ENCODE peak calls at places on chromosomes 2 and 18, in four cellular contexts. V is K562, G is mesenchymal stem cell, F is DND-41. P is an unnamed sample. For H3K36me3, the result is how much of the 10 kb centered on the place peaks cover.

GRCh38 chr18:13220326-13220991 is 1.9 kb downstream of the LDLRAD4 start:
- DNase-seq in V (no peak), G (no peak), F (no peak), P (peak)

GRCh38 chr2:35410431-35411061 is 945.0 kb upstream of the CRIM1 start:
- DNase-seq in V (peak), G (peak), F (peak), P (peak)

GRCh38 chr18:12038082-12038660 is 55.5 kb upstream of the ANKRD62 start:
- DNase-seq in V (no peak), G (no peak), F (no peak), P (peak)

GRCh38 chr2:174878537-174879147 is 114.4 kb upstream of the CHRNA1 start:
- DNase-seq in V (no peak), G (no peak), F (no peak), P (peak)

GRCh38 chr2:119699016-119699606 is 20.1 kb downstream of the TMEM177 start:
- DNase-seq in V (no peak), G (peak), F (no peak), P (no peak)

GRCh38 chr2:118527571-118527970 is 319.9 kb downstream of the EN1 start:
- DNase-seq in V (no peak), G (no peak), F (no peak), P (no peak)

GRCh38 chr2:203097735-203098134 is 83.1 kb downstream of the NBEAL1 start:
- DNase-seq in V (peak), G (peak), F (no peak), P (no peak)

GRCh38 chr18:26307161-26307773 is 81.0 kb downstream of the TAF4B start:
- DNase-seq in V (peak), G (peak), F (peak), P (peak)

GRCh38 chr18:56890632-56891031 is 239.5 kb downstream of the WDR7 start:
- DNase-seq in V (no peak), G (peak), F (no peak), P (peak)

GRCh38 chr2:27407798-27408491 is 1.4 kb downstream of the PPM1G start:
- DNase-seq in V (peak), G (peak), F (peak), P (peak)

GRCh38 chr18:2805970-2806943 is 40.5 kb upstream of the EMILIN2 start:
- DNase-seq in V (no peak), G (peak), F (no peak), P (peak)

GRCh38 chr18:55988537-55988936 is 400.5 kb upstream of the TCF4 start:
- DNase-seq in V (no peak), G (peak), F (no peak), P (no peak)

GRCh38 chr18:77346446-77346845 is 96.8 kb downstream of the GALR1 start:
- DNase-seq in V (no peak), G (no peak), F (no peak), P (peak)

GRCh38 chr2:232365621-232366321 is 12.8 kb upstream of the ALPP start:
- DNase-seq in V (peak), G (peak), F (no peak), P (peak)

GRCh38 chr18:59220164-59220783 is 316 bp downstream of the GRP start:
- DNase-seq in V (no peak), G (no peak), F (no peak), P (no peak)

GRCh38 chr2:18762667-18763066 is 173.3 kb upstream of the NT5C1B start:
- DNase-seq in V (no peak), G (peak), F (no peak), P (peak)

GRCh38 chr18:76658627-76659026 is 163.6 kb upstream of the ZNF516 start:
- DNase-seq in V (peak), G (no peak), F (peak), P (no peak)

GRCh38 chr2:126513033-126513432 is 142.9 kb upstream of the GYPC start:
- DNase-seq in V (no peak), G (peak), F (no peak), P (no peak)

GRCh38 chr2:201952212-201952611 is 81.4 kb upstream of the FZD7 start:
- DNase-seq in V (no peak), G (no peak), F (no peak), P (no peak)

GRCh38 chr2:12168354-12169059 is 422.1 kb downstream of the LPIN1 start:
- DNase-seq in V (no peak), G (no peak), F (no peak), P (no peak)

GRCh38 chr2:24351627-24351938 is 8.8 kb downstream of the ITSN2 start:
- DNase-seq in V (no peak), G (no peak), F (no peak), P (no peak)

GRCh38 chr2:71615769-71616730 is 162.7 kb downstream of the DYSF start:
- DNase-seq in V (no peak), G (no peak), F (no peak), P (no peak)

GRCh38 chr2:161165266-161165665 is 5.0 kb downstream of the TANK start:
- DNase-seq in V (no peak), G (peak), F (no peak), P (peak)

GRCh38 chr2:96144481-96145027 is 686 bp downstream of the DUSP2 start:
- DNase-seq in V (no peak), G (no peak), F (peak), P (no peak)

GRCh38 chr2:70143314-70144150 is 47.3 kb downstream of the C2orf42 start:
- DNase-seq in V (peak), G (peak), F (peak), P (peak)

GRCh38 chr2:58227171-58227917 is 13.8 kb downstream of the FANCL start:
- DNase-seq in V (no peak), G (no peak), F (no peak), P (no peak)

GRCh38 chr2:12087671-12088380 is 341.4 kb downstream of the LPIN1 start:
- DNase-seq in V (no peak), G (peak), F (no peak), P (no peak)

GRCh38 chr2:105055613-105056012 is 17.7 kb downstream of the MRPS9 start:
- DNase-seq in V (no peak), G (peak), F (no peak), P (no peak)

GRCh38 chr2:191049728-191050639 is 36.0 kb upstream of the STAT1 start:
- DNase-seq in V (no peak), G (peak), F (no peak), P (peak)

GRCh38 chr2:55500025-55500424 is 19.5 kb upstream of the CFAP36 start:
- DNase-seq in V (no peak), G (peak), F (no peak), P (peak)

GRCh38 chr2:231926761-231927565 is 767 bp upstream of the NPPC start:
- DNase-seq in V (no peak), G (no peak), F (no peak), P (no peak)

GRCh38 chr2:220269421-220269820 is 642.0 kb downstream of the SLC4A3 start:
- DNase-seq in V (no peak), G (no peak), F (no peak), P (no peak)

GRCh38 chr2:234953116-234954031 is 1.6 kb downstream of the SH3BP4 start:
- DNase-seq in V (no peak), G (peak), F (no peak), P (no peak)

GRCh38 chr18:32156855-32157254 is 33.0 kb upstream of the MEP1B start:
- DNase-seq in V (no peak), G (no peak), F (no peak), P (no peak)

GRCh38 chr2:10981461-10981860 is 69.7 kb downstream of the KCNF1 start:
- DNase-seq in V (no peak), G (no peak), F (no peak), P (no peak)

GRCh38 chr2:147862859-147863516 is 18.2 kb downstream of the ACVR2A start:
- DNase-seq in V (no peak), G (no peak), F (no peak), P (peak)

GRCh38 chr18:69528439-69528838 is 127.8 kb downstream of the DOK6 start:
- DNase-seq in V (no peak), G (no peak), F (no peak), P (peak)

GRCh38 chr2:72289736-72290135 is 142.1 kb upstream of the CYP26B1 start:
- DNase-seq in V (no peak), G (no peak), F (no peak), P (no peak)

GRCh38 chr18:35334821-35335220 is 9.4 kb downstream of the ZNF24 start:
- DNase-seq in V (no peak), G (no peak), F (no peak), P (peak)
- H3K36me3 ChIP-seq in V (half or more), G (under half), F (half or more), P (half or more)

GRCh38 chr2:98004613-98005012 is 8.9 kb upstream of the TMEM131 start:
- DNase-seq in V (no peak), G (no peak), F (no peak), P (no peak)
- H2AFZ ChIP-seq in V (no peak), G (no peak), F (no peak), P (no peak)

DNA sequence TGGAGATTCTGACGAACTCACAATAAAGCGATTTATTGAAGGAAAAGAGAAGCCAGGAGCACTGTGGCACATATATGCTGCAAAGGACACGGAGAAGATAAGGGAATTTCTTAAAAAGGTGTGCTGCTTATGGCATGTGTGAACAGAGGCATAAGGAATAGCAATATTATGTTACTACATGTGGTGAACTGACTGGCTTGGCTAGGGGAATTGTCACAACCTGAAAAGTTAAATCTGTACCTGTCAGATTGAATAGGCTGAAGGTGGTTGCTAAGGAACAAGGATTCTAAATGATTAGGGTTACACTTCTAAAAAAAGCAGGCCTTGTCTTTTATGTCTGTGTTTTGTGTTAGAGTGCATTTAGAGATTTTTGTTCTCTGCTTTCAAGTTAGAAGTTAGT is 48.4 kb downstream of the KDM3A start:
- DNase-seq in V (no peak), G (no peak), F (no peak), P (no peak)
- H3K36me3 ChIP-seq in V (half or more), G (under half), F (half or more), P (half or more)

GRCh38 chr2:39989888-39990287 is 210.8 kb upstream of the THUMPD2 start:
- DNase-seq in V (no peak), G (no peak), F (no peak), P (no peak)
- H2AFZ ChIP-seq in V (no peak), G (no peak), F (no peak), P (no peak)

GRCh38 chr2:241094172-241094571 is 7.9 kb downstream of the MTERF4 start:
- DNase-seq in V (no peak), G (no peak), F (no peak), P (no peak)

GRCh38 chr2:241094924-241095420 is 7.1 kb downstream of the MTERF4 start:
- DNase-seq in V (no peak), G (no peak), F (no peak), P (no peak)

GRCh38 chr2:241092677-241093076 is 9.4 kb downstream of the MTERF4 start:
- DNase-seq in V (no peak), G (no peak), F (no peak), P (no peak)

GRCh38 chr2:241096979-241097378 is 5.1 kb downstream of the MTERF4 start:
- DNase-seq in V (no peak), G (no peak), F (no peak), P (no peak)

DNA sequence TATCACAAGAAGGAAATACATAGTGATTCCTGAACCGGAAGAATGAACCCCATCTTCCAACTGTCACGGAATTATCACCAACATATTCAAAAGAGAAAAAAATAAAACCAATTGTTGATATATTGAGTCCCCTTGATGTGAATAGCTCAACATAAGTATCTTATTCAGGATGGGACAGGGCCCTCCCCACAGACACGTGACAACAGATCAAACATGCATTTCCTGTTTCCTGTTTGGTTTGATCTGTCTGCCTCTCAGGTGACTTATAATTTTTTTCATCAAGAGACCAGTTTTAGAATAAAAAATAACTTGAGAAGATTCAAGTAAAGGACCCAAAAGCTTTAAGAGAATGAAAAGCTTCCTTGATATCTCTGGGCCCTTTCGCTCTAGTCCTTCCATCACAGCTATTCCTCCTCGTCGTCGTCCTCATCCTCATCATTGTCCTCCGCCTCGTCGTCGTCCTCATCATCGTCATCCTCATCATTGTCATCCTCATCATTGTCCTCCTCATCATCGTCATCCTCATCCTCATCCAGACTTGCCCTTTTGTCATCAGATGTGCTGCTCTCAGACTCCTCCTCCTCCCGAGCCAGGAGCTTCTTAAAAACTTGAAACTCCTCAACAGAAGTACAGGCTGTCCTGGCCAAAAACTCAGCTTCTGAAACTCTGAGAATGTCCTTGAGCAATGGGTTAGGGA is 6.3 kb downstream of the MTERF4 start:
- DNase-seq in V (no peak), G (no peak), F (peak), P (no peak)
- H3K36me3 ChIP-seq in V (half or more), G (under half), F (half or more), P (under half)

GRCh38 chr2:229726643-229727042 is 12.3 kb upstream of the DNER start:
- DNase-seq in V (no peak), G (no peak), F (no peak), P (no peak)

GRCh38 chr2:229719926-229720652 is 5.7 kb upstream of the DNER start:
- DNase-seq in V (peak), G (no peak), F (no peak), P (peak)

GRCh38 chr2:229731363-229731762 is 17.0 kb upstream of the DNER start:
- DNase-seq in V (no peak), G (no peak), F (no peak), P (no peak)

GRCh38 chr2:229728360-229728759 is 14.0 kb upstream of the DNER start:
- DNase-seq in V (no peak), G (no peak), F (no peak), P (no peak)

GRCh38 chr2:229725716-229726346 is 11.5 kb upstream of the DNER start:
- DNase-seq in V (no peak), G (peak), F (no peak), P (peak)
- H2AFZ ChIP-seq in V (no peak), G (no peak), F (no peak), P (no peak)

DNA sequence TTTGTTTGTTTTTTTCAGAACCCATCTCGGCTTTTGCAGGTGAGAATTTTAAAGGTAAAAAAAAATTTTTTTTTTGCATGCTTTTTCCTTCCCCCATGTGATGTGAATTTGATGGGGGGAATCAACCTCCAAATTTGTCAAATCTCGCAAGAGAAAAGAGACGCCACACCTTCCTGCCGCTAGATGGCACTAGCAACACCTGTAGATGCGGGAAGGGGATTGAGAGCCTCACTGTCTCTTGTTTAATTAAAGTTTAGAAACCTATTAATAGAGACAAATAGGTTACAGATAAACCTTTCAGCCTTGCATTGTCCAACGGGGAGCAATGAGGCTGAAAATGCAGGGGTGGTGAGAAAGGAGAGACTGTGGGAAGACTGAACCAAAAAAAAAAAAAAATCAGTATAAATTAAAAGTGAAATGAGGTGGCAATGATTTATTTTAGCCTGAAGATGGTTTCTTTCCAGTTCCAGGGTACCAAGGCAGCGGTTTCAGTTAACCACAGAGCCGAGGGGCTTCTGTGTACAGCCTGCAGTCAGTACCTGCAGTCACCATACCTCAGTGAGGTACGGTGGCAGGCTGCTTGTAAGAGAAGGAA is 84.6 kb downstream of the NRP2 start:
- DNase-seq in V (peak), G (peak), F (peak), P (peak)
- H3K36me3 ChIP-seq in V (under half), G (under half), F (under half), P (under half)

GRCh38 chr2:239246723-239247122 is 154.1 kb downstream of the HDAC4 start:
- DNase-seq in V (no peak), G (no peak), F (no peak), P (no peak)

GRCh38 chr2:239247401-239248245 is 153.2 kb downstream of the HDAC4 start:
- DNase-seq in V (no peak), G (no peak), F (no peak), P (peak)

GRCh38 chr2:239245107-239245506 is 155.7 kb downstream of the HDAC4 start:
- DNase-seq in V (no peak), G (no peak), F (no peak), P (no peak)

GRCh38 chr2:239244625-239245024 is 156.2 kb downstream of the HDAC4 start:
- DNase-seq in V (no peak), G (no peak), F (no peak), P (no peak)

GRCh38 chr2:239245872-239246701 is 154.7 kb downstream of the HDAC4 start:
- DNase-seq in V (no peak), G (no peak), F (no peak), P (peak)
- H2AFZ ChIP-seq in V (no peak), G (no peak), F (no peak), P (no peak)

GRCh38 chr2:230394301-230394700 is 21.7 kb upstream of the SP100 start:
- DNase-seq in V (no peak), G (no peak), F (no peak), P (no peak)
- H3K36me3 ChIP-seq in V (under half), G (under half), F (half or more), P (under half)

P was measured in astrocyte.